ENCODE peak calls at places on chromosome 6, in seven cellular contexts. W is HCT116, D is GM12878, V is K562, E is SK-N-SH, I is H1, H is HepG2. F is an unnamed sample.

GRCh38 chr6:33249732-33250625 is 21.7 kb downstream of the VPS52 start:
- DNase-seq in H (no peak), V (peak), E (peak), I (no peak), D (no peak), W (no peak), F (no peak)

GRCh38 chr6:135291288-135292116 is 110.4 kb downstream of the MYB start:
- DNase-seq in I (no peak), E (no peak), V (peak), H (peak), W (peak), D (no peak), F (no peak)

GRCh38 chr6:104381907-104382306 is 477.8 kb downstream of the HACE1 start:
- DNase-seq in W (no peak), E (no peak), I (no peak), V (no peak), H (no peak), D (no peak), F (no peak)

GRCh38 chr6:13038315-13039261 is 289.7 kb downstream of the TBC1D7 start:
- DNase-seq in V (no peak), I (no peak), E (no peak), W (no peak), D (no peak), H (no peak), F (no peak)

GRCh38 chr6:87364602-87365252 is 20.1 kb downstream of the C6orf163 start:
- DNase-seq in H (no peak), V (peak), W (no peak), E (peak), I (no peak), D (no peak), F (no peak)

GRCh38 chr6:1864496-1864895 is 254.8 kb downstream of the FOXC1 start:
- DNase-seq in E (no peak), I (no peak), V (no peak), H (peak), W (no peak), D (no peak), F (no peak)

GRCh38 chr6:109979033-109979921 is 1.2 kb downstream of the GPR6 start:
- DNase-seq in E (peak), W (no peak), D (no peak), H (no peak), I (peak), V (no peak), F (no peak)

GRCh38 chr6:143806282-143807102 is 36.6 kb upstream of the LTV1 start:
- DNase-seq in E (no peak), W (no peak), D (no peak), H (no peak), V (peak), I (no peak), F (no peak)

GRCh38 chr6:136113736-136114173 is 136.4 kb downstream of the MTFR2 start:
- DNase-seq in V (no peak), D (no peak), I (no peak), W (no peak), H (no peak), E (peak), F (no peak)

GRCh38 chr6:43221046-43221773 is 8.1 kb downstream of the DNPH1 start:
- DNase-seq in W (no peak), H (no peak), I (no peak), E (no peak), D (no peak), V (no peak), F (no peak)

GRCh38 chr6:163352011-163352685 is 62.4 kb upstream of the QKI start:
- DNase-seq in H (no peak), W (no peak), E (no peak), V (no peak), I (no peak), D (no peak), F (no peak)

GRCh38 chr6:11412011-11412424 is 125.5 kb upstream of the TMEM170B start:
- DNase-seq in D (no peak), H (no peak), E (no peak), V (no peak), W (no peak), I (no peak), F (no peak)

GRCh38 chr6:16240618-16241320 is 2.4 kb downstream of the GMPR start:
- DNase-seq in V (no peak), E (no peak), D (no peak), I (no peak), W (no peak), H (no peak), F (no peak)

GRCh38 chr6:13302751-13303667 is 25.3 kb downstream of the TBC1D7 start:
- DNase-seq in V (peak), E (no peak), H (peak), W (peak), D (peak), I (peak), F (no peak)

GRCh38 chr6:164133095-164133494 is 718.6 kb downstream of the QKI start:
- DNase-seq in V (no peak), E (no peak), D (no peak), H (no peak), W (peak), I (no peak), F (no peak)

GRCh38 chr6:143251288-143251687 is 190.6 kb downstream of the AIG1 start:
- DNase-seq in D (no peak), W (no peak), H (no peak), V (no peak), I (no peak), E (no peak), F (no peak)

GRCh38 chr6:87029711-87030314 is 65.1 kb downstream of the CGA start:
- DNase-seq in H (peak), V (peak), I (no peak), E (peak), D (no peak), W (peak), F (peak)

GRCh38 chr6:163958646-163959045 is 544.1 kb downstream of the QKI start:
- DNase-seq in I (no peak), V (no peak), E (no peak), H (no peak), W (no peak), D (no peak), F (no peak)

GRCh38 chr6:27931209-27931608 is 19.0 kb upstream of the OR2B2 start:
- DNase-seq in E (no peak), H (no peak), I (no peak), D (no peak), V (no peak), W (no peak), F (no peak)

GRCh38 chr6:146598785-146599405 is at the start of gene ADGB:
- DNase-seq in I (peak), W (no peak), D (no peak), H (peak), E (peak), V (peak), F (peak)

GRCh38 chr6:165889636-165890403 is 226.8 kb upstream of the PDE10A start:
- DNase-seq in V (no peak), D (no peak), I (peak), W (peak), E (peak), H (peak), F (peak)

DNA sequence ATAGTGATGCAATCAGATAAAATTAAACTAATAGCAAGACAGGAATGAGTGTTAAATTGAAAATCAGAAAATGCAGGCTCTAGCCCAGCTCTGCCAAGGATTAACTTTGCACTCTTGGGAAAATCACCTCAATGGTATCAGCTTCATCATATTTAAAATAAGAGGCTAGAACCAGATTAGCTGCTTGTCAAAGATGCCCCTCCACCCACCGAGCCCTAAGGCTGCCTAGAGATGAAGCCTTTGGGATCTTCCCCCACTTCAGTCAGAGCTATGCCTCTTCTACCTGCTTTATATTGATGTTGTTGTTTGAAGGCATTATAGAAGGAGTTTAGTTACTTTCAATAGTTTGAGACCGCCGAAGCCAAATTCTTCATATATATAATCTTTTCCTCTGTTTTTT is 47.4 kb downstream of the HDDC2 start:
- DNase-seq in D (no peak), E (no peak), H (no peak), I (no peak), W (no peak), V (no peak), F (no peak)
- TF ChIP-seq JUND in D (no peak), E (no peak), H (no peak), I (no peak), W (no peak), V (no peak), F (no peak)

DNA sequence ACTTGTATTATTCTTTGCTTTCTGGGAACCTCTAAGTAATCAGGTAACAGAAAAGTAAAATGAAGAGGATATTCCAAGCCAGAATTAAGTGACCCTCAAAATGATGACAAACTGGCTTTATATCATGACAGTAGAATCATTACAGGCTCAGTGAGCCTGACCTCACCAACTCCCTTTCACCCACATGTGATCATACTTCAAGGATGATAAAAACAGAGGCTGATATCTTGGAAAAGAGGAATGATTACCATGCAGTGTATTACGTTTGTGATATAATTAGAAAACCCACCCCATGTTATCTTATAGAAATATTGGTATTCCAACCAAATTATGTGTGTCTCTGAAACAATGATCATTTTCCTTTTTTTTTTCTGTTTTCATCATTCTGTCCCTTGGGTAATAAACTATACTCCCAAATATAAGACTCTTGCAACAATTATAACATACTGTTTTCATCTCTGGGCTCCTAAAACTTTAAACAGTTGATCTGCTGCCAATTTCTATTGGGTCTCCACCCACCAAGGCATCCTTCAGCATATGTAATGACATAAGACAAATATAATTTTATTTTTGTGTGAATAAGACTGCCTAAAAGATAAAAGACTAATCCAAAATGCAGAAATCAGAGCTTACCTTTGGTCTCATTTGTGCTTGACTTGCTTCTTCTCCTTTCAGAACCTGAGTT is 115.7 kb downstream of the DST start:
- DNase-seq in E (no peak), I (no peak), V (no peak), H (no peak), W (no peak), D (no peak), F (no peak)
- TF ChIP-seq JUND in E (no peak), I (no peak), V (no peak), H (no peak), W (no peak), D (no peak), F (no peak)

DNA sequence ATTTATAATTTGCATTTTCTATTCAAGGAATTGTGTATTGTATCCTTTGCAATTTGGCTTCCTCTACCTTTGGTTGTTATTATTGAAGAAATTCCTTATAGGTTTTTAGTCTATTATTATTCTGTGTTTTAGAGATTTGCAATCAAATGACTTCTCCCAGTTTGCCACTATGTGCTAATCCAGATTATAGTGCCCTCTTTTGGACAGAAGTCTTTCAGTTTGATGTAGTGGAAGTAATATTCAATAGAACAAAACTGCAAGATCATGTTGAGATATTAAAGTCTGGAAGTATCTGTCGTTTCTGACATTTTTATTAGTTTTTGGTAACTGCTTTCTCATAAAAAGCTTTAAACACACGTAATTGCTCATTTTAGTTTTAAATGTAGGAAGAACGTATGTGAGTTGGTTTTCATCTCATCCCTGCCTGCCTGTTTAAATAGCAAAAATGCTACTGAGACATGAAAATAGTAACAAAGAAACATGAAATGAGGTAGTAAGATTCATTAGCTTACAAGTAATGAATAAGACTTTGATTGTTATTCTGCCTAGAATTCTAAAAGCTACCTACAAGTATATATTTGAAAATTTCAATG is 72.8 kb downstream of the RTN4IP1 start:
- DNase-seq in H (peak), W (no peak), V (no peak), E (no peak), I (no peak), D (no peak), F (peak)
- TF ChIP-seq JUND in H (no peak), W (no peak), V (no peak), E (no peak), I (no peak), D (no peak), F (no peak)

GRCh38 chr6:132082421-132082820 is 131.2 kb upstream of the CCN2 start:
- DNase-seq in D (no peak), H (no peak), I (no peak), W (no peak), V (no peak), E (no peak), F (no peak)

GRCh38 chr6:132081338-132081737 is 130.2 kb upstream of the CCN2 start:
- DNase-seq in H (no peak), I (no peak), W (no peak), D (no peak), E (no peak), V (no peak), F (no peak)

GRCh38 chr6:132084811-132085509 is 133.8 kb upstream of the CCN2 start:
- DNase-seq in V (no peak), I (no peak), H (no peak), E (no peak), D (peak), W (no peak), F (no peak)

GRCh38 chr6:132076452-132076851 is 125.3 kb upstream of the CCN2 start:
- DNase-seq in V (no peak), H (no peak), D (no peak), E (no peak), I (no peak), W (no peak), F (no peak)

GRCh38 chr6:132079286-132079685 is 128.1 kb upstream of the CCN2 start:
- DNase-seq in H (no peak), W (no peak), E (no peak), V (no peak), D (no peak), I (no peak), F (no peak)
- TF ChIP-seq JUND in H (no peak), W (no peak), E (no peak), V (no peak), D (no peak), I (no peak), F (no peak)

DNA sequence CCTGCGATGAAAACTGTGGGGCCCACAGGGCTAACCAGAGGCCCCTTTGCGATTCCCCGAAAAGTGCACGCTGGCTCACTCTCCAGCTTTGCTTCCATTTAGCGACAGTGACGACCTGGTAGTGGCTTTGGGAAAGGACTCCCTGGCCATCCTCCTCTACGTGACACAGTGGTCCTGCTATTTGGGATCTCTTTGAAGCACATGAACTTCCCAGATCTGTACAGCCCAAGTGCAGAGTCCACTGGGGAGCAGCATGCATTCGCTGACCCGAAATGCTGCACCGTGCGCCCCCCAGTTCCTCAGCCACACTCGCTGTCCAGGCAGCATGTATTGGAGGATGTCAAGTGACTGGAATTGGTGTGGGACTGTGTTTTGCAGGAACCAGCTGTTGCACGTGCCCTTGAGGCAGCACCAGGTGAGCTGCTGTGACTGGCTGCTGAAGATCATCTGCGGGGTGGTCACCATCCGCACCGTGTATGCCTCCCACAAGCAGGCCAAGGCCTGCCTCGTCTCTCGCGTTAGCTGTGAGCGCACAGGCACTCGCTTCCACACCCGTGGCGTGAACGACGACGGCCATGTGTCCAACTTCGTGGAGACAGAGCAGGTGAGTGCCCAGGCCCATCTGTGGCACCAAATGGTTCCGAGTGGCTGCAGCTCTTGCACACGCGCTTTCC is 51.6 kb downstream of the SYNJ2 start:
- DNase-seq in D (no peak), I (no peak), V (no peak), E (no peak), H (no peak), W (no peak), F (no peak)
- TF ChIP-seq JUND in D (no peak), I (no peak), V (no peak), E (no peak), H (peak), W (no peak), F (no peak)

F was measured in T47D.